ENCODE peak calls at places on chromosomes 11 and 22, in eight cellular contexts. One of them, this sample, is unnamed.

GRCh38 chr11:57792060-57792541 is 30.5 kb downstream of the CTNND1 start:
- DNase-seq in NCI-H146: no peak
- DNase-seq in stomach: peak
- DNase-seq in bronchial epithelial cell: peak
- DNase-seq in heart right ventricle: peak
- DNase-seq in HCT116: no peak
- DNase-seq in stimulated activated CD4-positive, alpha-beta T cell treated with anti-CD3 and anti-CD28 coated beads, Interleukin-12 subunit alpha, Interleukin-12 subunit beta, amount 100 ng/mL, for 48 hours: peak
- DNase-seq in activated CD4-positive, alpha-beta T cell treated with anti-CD3 and anti-CD28 coated beads for 24 hours: peak
- DNase-seq in this sample: peak

GRCh38 chr11:86099727-86100320 is 30.9 kb upstream of the PICALM start:
- DNase-seq in heart right ventricle: no peak
- DNase-seq in activated CD4-positive, alpha-beta T cell treated with anti-CD3 and anti-CD28 coated beads for 24 hours: no peak
- DNase-seq in HCT116: no peak
- DNase-seq in stimulated activated CD4-positive, alpha-beta T cell treated with anti-CD3 and anti-CD28 coated beads, Interleukin-12 subunit alpha, Interleukin-12 subunit beta, amount 100 ng/mL, for 48 hours: no peak
- DNase-seq in bronchial epithelial cell: peak
- DNase-seq in NCI-H146: no peak
- DNase-seq in stomach: no peak
- DNase-seq in this sample: peak

GRCh38 chr11:10990637-10991036 is 132.8 kb upstream of the ZBED5 start:
- DNase-seq in activated CD4-positive, alpha-beta T cell treated with anti-CD3 and anti-CD28 coated beads for 24 hours: no peak
- DNase-seq in HCT116: no peak
- DNase-seq in stimulated activated CD4-positive, alpha-beta T cell treated with anti-CD3 and anti-CD28 coated beads, Interleukin-12 subunit alpha, Interleukin-12 subunit beta, amount 100 ng/mL, for 48 hours: no peak
- DNase-seq in NCI-H146: no peak
- DNase-seq in stomach: no peak
- DNase-seq in bronchial epithelial cell: peak
- DNase-seq in heart right ventricle: no peak
- DNase-seq in this sample: no peak

GRCh38 chr22:46084943-46085830 is 65.1 kb upstream of the PPARA start:
- DNase-seq in stomach: peak
- DNase-seq in bronchial epithelial cell: peak
- DNase-seq in activated CD4-positive, alpha-beta T cell treated with anti-CD3 and anti-CD28 coated beads for 24 hours: no peak
- DNase-seq in NCI-H146: no peak
- DNase-seq in stimulated activated CD4-positive, alpha-beta T cell treated with anti-CD3 and anti-CD28 coated beads, Interleukin-12 subunit alpha, Interleukin-12 subunit beta, amount 100 ng/mL, for 48 hours: no peak
- DNase-seq in HCT116: no peak
- DNase-seq in heart right ventricle: peak
- DNase-seq in this sample: no peak

GRCh38 chr11:68033708-68034045 is 3.2 kb downstream of the NDUFS8 start:
- DNase-seq in stomach: peak
- DNase-seq in HCT116: no peak
- DNase-seq in stimulated activated CD4-positive, alpha-beta T cell treated with anti-CD3 and anti-CD28 coated beads, Interleukin-12 subunit alpha, Interleukin-12 subunit beta, amount 100 ng/mL, for 48 hours: no peak
- DNase-seq in NCI-H146: no peak
- DNase-seq in heart right ventricle: peak
- DNase-seq in bronchial epithelial cell: no peak
- DNase-seq in activated CD4-positive, alpha-beta T cell treated with anti-CD3 and anti-CD28 coated beads for 24 hours: no peak
- DNase-seq in this sample: no peak

GRCh38 chr22:29113329-29113728 is 40.5 kb downstream of the KREMEN1 start:
- DNase-seq in stimulated activated CD4-positive, alpha-beta T cell treated with anti-CD3 and anti-CD28 coated beads, Interleukin-12 subunit alpha, Interleukin-12 subunit beta, amount 100 ng/mL, for 48 hours: no peak
- DNase-seq in stomach: no peak
- DNase-seq in HCT116: no peak
- DNase-seq in NCI-H146: no peak
- DNase-seq in heart right ventricle: no peak
- DNase-seq in bronchial epithelial cell: peak
- DNase-seq in activated CD4-positive, alpha-beta T cell treated with anti-CD3 and anti-CD28 coated beads for 24 hours: no peak
- DNase-seq in this sample: peak

GRCh38 chr11:94782446-94782845 is 14.3 kb downstream of the AMOTL1 start:
- DNase-seq in NCI-H146: no peak
- DNase-seq in activated CD4-positive, alpha-beta T cell treated with anti-CD3 and anti-CD28 coated beads for 24 hours: no peak
- DNase-seq in stimulated activated CD4-positive, alpha-beta T cell treated with anti-CD3 and anti-CD28 coated beads, Interleukin-12 subunit alpha, Interleukin-12 subunit beta, amount 100 ng/mL, for 48 hours: no peak
- DNase-seq in stomach: no peak
- DNase-seq in heart right ventricle: no peak
- DNase-seq in bronchial epithelial cell: no peak
- DNase-seq in HCT116: no peak
- DNase-seq in this sample: no peak

GRCh38 chr11:12290477-12290922 is 86.9 kb upstream of the PARVA start:
- DNase-seq in NCI-H146: no peak
- DNase-seq in HCT116: no peak
- DNase-seq in stomach: peak
- DNase-seq in activated CD4-positive, alpha-beta T cell treated with anti-CD3 and anti-CD28 coated beads for 24 hours: no peak
- DNase-seq in stimulated activated CD4-positive, alpha-beta T cell treated with anti-CD3 and anti-CD28 coated beads, Interleukin-12 subunit alpha, Interleukin-12 subunit beta, amount 100 ng/mL, for 48 hours: no peak
- DNase-seq in heart right ventricle: no peak
- DNase-seq in bronchial epithelial cell: no peak
- DNase-seq in this sample: no peak

GRCh38 chr11:28168718-28169117 is 60.5 kb downstream of the METTL15 start:
- DNase-seq in HCT116: no peak
- DNase-seq in stimulated activated CD4-positive, alpha-beta T cell treated with anti-CD3 and anti-CD28 coated beads, Interleukin-12 subunit alpha, Interleukin-12 subunit beta, amount 100 ng/mL, for 48 hours: no peak
- DNase-seq in stomach: no peak
- DNase-seq in activated CD4-positive, alpha-beta T cell treated with anti-CD3 and anti-CD28 coated beads for 24 hours: no peak
- DNase-seq in heart right ventricle: no peak
- DNase-seq in NCI-H146: no peak
- DNase-seq in bronchial epithelial cell: no peak
- DNase-seq in this sample: no peak

GRCh38 chr22:36471341-36471821 is 10.1 kb downstream of the TXN2 start:
- DNase-seq in activated CD4-positive, alpha-beta T cell treated with anti-CD3 and anti-CD28 coated beads for 24 hours: no peak
- DNase-seq in bronchial epithelial cell: peak
- DNase-seq in NCI-H146: no peak
- DNase-seq in HCT116: no peak
- DNase-seq in heart right ventricle: no peak
- DNase-seq in stomach: no peak
- DNase-seq in stimulated activated CD4-positive, alpha-beta T cell treated with anti-CD3 and anti-CD28 coated beads, Interleukin-12 subunit alpha, Interleukin-12 subunit beta, amount 100 ng/mL, for 48 hours: no peak
- DNase-seq in this sample: no peak

GRCh38 chr11:35115688-35116030 is 23.3 kb upstream of the CD44 start:
- DNase-seq in NCI-H146: no peak
- DNase-seq in HCT116: no peak
- DNase-seq in bronchial epithelial cell: peak
- DNase-seq in heart right ventricle: no peak
- DNase-seq in stimulated activated CD4-positive, alpha-beta T cell treated with anti-CD3 and anti-CD28 coated beads, Interleukin-12 subunit alpha, Interleukin-12 subunit beta, amount 100 ng/mL, for 48 hours: no peak
- DNase-seq in stomach: no peak
- DNase-seq in activated CD4-positive, alpha-beta T cell treated with anti-CD3 and anti-CD28 coated beads for 24 hours: no peak
- DNase-seq in this sample: no peak

GRCh38 chr11:76285397-76285796 is 79.1 kb upstream of the WNT11 start:
- DNase-seq in bronchial epithelial cell: no peak
- DNase-seq in heart right ventricle: no peak
- DNase-seq in stomach: no peak
- DNase-seq in stimulated activated CD4-positive, alpha-beta T cell treated with anti-CD3 and anti-CD28 coated beads, Interleukin-12 subunit alpha, Interleukin-12 subunit beta, amount 100 ng/mL, for 48 hours: no peak
- DNase-seq in NCI-H146: no peak
- DNase-seq in HCT116: no peak
- DNase-seq in activated CD4-positive, alpha-beta T cell treated with anti-CD3 and anti-CD28 coated beads for 24 hours: no peak
- DNase-seq in this sample: no peak

GRCh38 chr11:130861283-130861682 is 55.0 kb downstream of the SNX19 start:
- DNase-seq in HCT116: no peak
- DNase-seq in stomach: no peak
- DNase-seq in bronchial epithelial cell: no peak
- DNase-seq in NCI-H146: no peak
- DNase-seq in activated CD4-positive, alpha-beta T cell treated with anti-CD3 and anti-CD28 coated beads for 24 hours: no peak
- DNase-seq in heart right ventricle: no peak
- DNase-seq in stimulated activated CD4-positive, alpha-beta T cell treated with anti-CD3 and anti-CD28 coated beads, Interleukin-12 subunit alpha, Interleukin-12 subunit beta, amount 100 ng/mL, for 48 hours: no peak
- DNase-seq in this sample: no peak